ENCODE peak calls at places on chromosomes 1 and 21, in ten cellular contexts. G is K562; O is NCI-H1092; X is NCI-H1436; E is GM13977; C is CD4-positive, CD25-positive, alpha-beta regulatory T cell; N is activated T-helper 1 cell treated with Interleukin-2 at 50 U/mL for 16 hours; A is ovary; J is stimulated activated naive CD8-positive, alpha-beta T cell treated with anti-CD3 and anti-CD28 coated beads, Interleukin-15, Interleukin-2, amounts not matched to agents 100 U/mL and 50 U/mL, for 24 hours; M is HuH-7. D is an unnamed sample.

GRCh38 chr1:226601456-226601855 is 52.9 kb downstream of the STUM start:
- DNase-seq in M (no peak), C (no peak), A (peak; percentile 12), G (no peak), O (no peak), N (no peak), X (no peak), J (no peak), E (no peak), D (no peak)

GRCh38 chr1:179082308-179083030 is 599 bp downstream of the TOR3A start:
- DNase-seq in O (peak; percentile 42), X (no peak), A (no peak), E (peak; percentile 48), J (peak; percentile 42), G (peak; percentile 58), N (peak; percentile 12), C (peak; percentile 35), M (peak; percentile 56), D (no peak)

GRCh38 chr1:43074244-43074643 is 97.8 kb downstream of the EBNA1BP2 start:
- DNase-seq in G (peak; percentile 38), M (no peak), N (no peak), O (no peak), A (no peak), C (no peak), X (no peak), J (no peak), E (no peak), D (no peak)

GRCh38 chr1:10794724-10795304 is 1.6 kb downstream of the CASZ1 start:
- DNase-seq in N (no peak), C (no peak), O (no peak), X (no peak), M (peak; percentile 42), G (no peak), A (no peak), E (peak; percentile 65), J (peak; percentile 12), D (no peak)

GRCh38 chr1:22870201-22870871 is 102.3 kb downstream of the LACTBL1 start:
- DNase-seq in X (no peak), C (no peak), A (peak; percentile 45), N (no peak), M (no peak), E (no peak), G (no peak), J (no peak), O (peak; percentile 90), D (no peak)

GRCh38 chr1:92482404-92482664 is 4.4 kb downstream of the GFI1 start:
- DNase-seq in X (no peak), J (no peak), E (no peak), C (no peak), O (no peak), M (no peak), A (no peak), N (no peak), G (no peak), D (no peak)

GRCh38 chr21:25501996-25502665 is 105.2 kb downstream of the MRPL39 start:
- DNase-seq in O (no peak), G (no peak), A (no peak), C (no peak), E (no peak), M (no peak), X (no peak), J (peak; percentile 69), N (no peak), D (peak; percentile 9)

GRCh38 chr1:213070399-213070798 is 19.4 kb downstream of the RPS6KC1 start:
- DNase-seq in C (peak; percentile 50), M (no peak), A (no peak), X (no peak), E (peak; percentile 49), G (peak; percentile 75), J (peak; percentile 25), O (no peak), N (no peak), D (no peak)

GRCh38 chr1:96660503-96660902 is 61.1 kb upstream of the PTBP2 start:
- DNase-seq in J (no peak), M (no peak), E (no peak), C (no peak), X (no peak), O (no peak), N (no peak), G (no peak), A (no peak), D (no peak)

GRCh38 chr1:17187065-17187464 is 17.9 kb upstream of the PADI1 start:
- DNase-seq in E (no peak), N (no peak), J (no peak), O (no peak), G (no peak), A (no peak), C (no peak), X (no peak), M (no peak), D (no peak)

GRCh38 chr1:53735681-53736080 is 3.3 kb downstream of the GLIS1 start:
- DNase-seq in X (no peak), G (no peak), O (no peak), A (no peak), N (no peak), C (no peak), E (no peak), M (no peak), J (no peak), D (no peak)

GRCh38 chr1:97441966-97442365 is 478.9 kb downstream of the DPYD start:
- DNase-seq in J (no peak), O (no peak), C (no peak), X (no peak), G (no peak), A (no peak), M (no peak), N (no peak), E (no peak), D (no peak)

GRCh38 chr1:42282024-42282579 is 52.9 kb downstream of the FOXJ3 start:
- DNase-seq in X (no peak), E (no peak), C (no peak), M (peak; percentile 9), G (no peak), O (no peak), J (no peak), A (no peak), N (no peak), D (no peak)

GRCh38 chr21:43603230-43603626 is 56.1 kb downstream of the HSF2BP start:
- DNase-seq in O (peak; percentile 13), A (no peak), J (no peak), M (no peak), N (no peak), G (no peak), X (no peak), E (no peak), C (no peak), D (no peak)

GRCh38 chr1:95018602-95019369 is 54.0 kb downstream of the ALG14 start:
- DNase-seq in G (no peak), X (no peak), M (no peak), A (no peak), E (no peak), N (no peak), J (no peak), O (no peak), C (no peak), D (no peak)

GRCh38 chr21:33383056-33383888 is 19.9 kb upstream of the IFNGR2 start:
- DNase-seq in X (no peak), G (peak; percentile 77), O (no peak), A (peak; percentile 78), M (no peak), C (peak; percentile 88), N (peak; percentile 51), J (peak; percentile 81), E (peak; percentile 64), D (no peak)